ENCODE peak calls at places on chromosome 4, in six cellular contexts. One of them, this sample, is unnamed.

GRCh38 chr4:52635560-52635959 is 23.5 kb downstream of the USP46 start:
- DNase-seq in NCI-H2171 treated with DMSO at 0.1 percent for 48 hours: no peak
- DNase-seq in CMK: no peak
- DNase-seq in BJ: no peak
- DNase-seq in GM23248: no peak
- DNase-seq in ACHN: no peak
- DNase-seq in this sample: no peak

GRCh38 chr4:1236103-1236641 is 12.8 kb downstream of the CTBP1 start:
- DNase-seq in NCI-H2171 treated with DMSO at 0.1 percent for 48 hours: no peak
- DNase-seq in CMK: no peak
- DNase-seq in BJ: no peak
- DNase-seq in GM23248: no peak
- DNase-seq in ACHN: no peak
- DNase-seq in this sample: no peak

GRCh38 chr4:120008075-120008474 is 58.6 kb downstream of the MAD2L1 start:
- DNase-seq in NCI-H2171 treated with DMSO at 0.1 percent for 48 hours: no peak
- DNase-seq in CMK: no peak
- DNase-seq in BJ: no peak
- DNase-seq in GM23248: peak
- DNase-seq in ACHN: no peak
- DNase-seq in this sample: no peak

GRCh38 chr4:143438710-143439109 is 74.8 kb upstream of the SMARCA5 start:
- DNase-seq in NCI-H2171 treated with DMSO at 0.1 percent for 48 hours: no peak
- DNase-seq in CMK: no peak
- DNase-seq in BJ: no peak
- DNase-seq in GM23248: no peak
- DNase-seq in ACHN: no peak
- DNase-seq in this sample: no peak

GRCh38 chr4:147724468-147725201 is 7.3 kb upstream of the ARHGAP10 start:
- DNase-seq in NCI-H2171 treated with DMSO at 0.1 percent for 48 hours: no peak
- DNase-seq in CMK: no peak
- DNase-seq in BJ: no peak
- DNase-seq in GM23248: no peak
- DNase-seq in ACHN: no peak
- DNase-seq in this sample: no peak

GRCh38 chr4:39976141-39976944 is 1.4 kb downstream of the PDS5A start:
- DNase-seq in NCI-H2171 treated with DMSO at 0.1 percent for 48 hours: peak
- DNase-seq in CMK: no peak
- DNase-seq in BJ: peak
- DNase-seq in GM23248: peak
- DNase-seq in ACHN: peak
- DNase-seq in this sample: peak

GRCh38 chr4:3835527-3836040 is 69.4 kb downstream of the ADRA2C start:
- DNase-seq in NCI-H2171 treated with DMSO at 0.1 percent for 48 hours: no peak
- DNase-seq in CMK: no peak
- DNase-seq in BJ: no peak
- DNase-seq in GM23248: no peak
- DNase-seq in ACHN: no peak
- DNase-seq in this sample: no peak

GRCh38 chr4:173288296-173288695 is 45.9 kb downstream of the HMGB2 start:
- DNase-seq in NCI-H2171 treated with DMSO at 0.1 percent for 48 hours: no peak
- DNase-seq in CMK: peak
- DNase-seq in BJ: no peak
- DNase-seq in GM23248: peak
- DNase-seq in ACHN: peak
- DNase-seq in this sample: peak

GRCh38 chr4:13142191-13142590 is 341.9 kb downstream of the RAB28 start:
- DNase-seq in NCI-H2171 treated with DMSO at 0.1 percent for 48 hours: no peak
- DNase-seq in CMK: no peak
- DNase-seq in BJ: no peak
- DNase-seq in GM23248: no peak
- DNase-seq in ACHN: no peak
- DNase-seq in this sample: no peak

GRCh38 chr4:180949825-180950224 is 1293.4 kb upstream of the TENM3 start:
- DNase-seq in NCI-H2171 treated with DMSO at 0.1 percent for 48 hours: no peak
- DNase-seq in CMK: no peak
- DNase-seq in BJ: no peak
- DNase-seq in GM23248: no peak
- DNase-seq in ACHN: no peak
- DNase-seq in this sample: no peak

GRCh38 chr4:54746228-54746627 is 88.5 kb downstream of the KIT start:
- DNase-seq in NCI-H2171 treated with DMSO at 0.1 percent for 48 hours: no peak
- DNase-seq in CMK: no peak
- DNase-seq in BJ: peak
- DNase-seq in GM23248: peak
- DNase-seq in ACHN: no peak
- DNase-seq in this sample: no peak

GRCh38 chr4:3073158-3074077 is 920 bp downstream of the HTT-AS start:
- DNase-seq in NCI-H2171 treated with DMSO at 0.1 percent for 48 hours: no peak
- DNase-seq in CMK: no peak
- DNase-seq in BJ: no peak
- DNase-seq in GM23248: no peak
- DNase-seq in ACHN: no peak
- DNase-seq in this sample: no peak

GRCh38 chr4:58871509-58871908 is 1761.3 kb upstream of the IGFBP7 start:
- DNase-seq in NCI-H2171 treated with DMSO at 0.1 percent for 48 hours: no peak
- DNase-seq in CMK: no peak
- DNase-seq in BJ: no peak
- DNase-seq in GM23248: no peak
- DNase-seq in ACHN: no peak
- DNase-seq in this sample: no peak

GRCh38 chr4:80011636-80012236 is 61.3 kb downstream of the ANTXR2 start:
- DNase-seq in NCI-H2171 treated with DMSO at 0.1 percent for 48 hours: no peak
- DNase-seq in CMK: no peak
- DNase-seq in BJ: peak
- DNase-seq in GM23248: peak
- DNase-seq in ACHN: no peak
- DNase-seq in this sample: no peak

GRCh38 chr4:107863850-107864371 is 39.2 kb downstream of the SGMS2 start:
- DNase-seq in NCI-H2171 treated with DMSO at 0.1 percent for 48 hours: no peak
- DNase-seq in CMK: no peak
- DNase-seq in BJ: no peak
- DNase-seq in GM23248: peak
- DNase-seq in ACHN: peak
- DNase-seq in this sample: no peak

This sample was measured in central memory CD8-positive, alpha-beta T cell.